ENCODE peak calls at places on chromosomes 12 and 14, in six cellular contexts. Y is naive thymus-derived CD4-positive, alpha-beta T cell; T is PC-9; C is breast epithelium; P is GM12878; H is uterus. J is an unnamed sample.

GRCh38 chr12:113854385-113855136 is 111.6 kb downstream of the RBM19 start:
- DNase-seq in T (no peak), H (no peak), C (no peak), P (no peak), Y (no peak), J (no peak)

GRCh38 chr12:109523504-109523903 is 46.1 kb downstream of the UBE3B start:
- DNase-seq in H (no peak), Y (no peak), T (no peak), P (no peak), C (no peak), J (no peak)

GRCh38 chr12:119990382-119990874 is 1.4 kb downstream of the BICDL1 start:
- DNase-seq in H (no peak), Y (no peak), P (no peak), C (no peak), T (peak; percentile 66), J (no peak)

GRCh38 chr14:77316872-77317271 is 3.8 kb downstream of the POMT2 start:
- DNase-seq in C (no peak), P (no peak), T (no peak), Y (no peak), H (no peak), J (peak; percentile 47)

GRCh38 chr14:104677506-104678332 is 11.7 kb upstream of the INF2 start:
- DNase-seq in C (peak; percentile 72), P (no peak), H (peak; percentile 76), Y (peak; percentile 60), T (peak; percentile 66), J (peak; percentile 84)

GRCh38 chr12:10218021-10218420 is 5.3 kb downstream of the GABARAPL1 start:
- DNase-seq in H (no peak), Y (no peak), P (no peak), C (no peak), T (no peak), J (no peak)

GRCh38 chr12:12704593-12705230 is 8.7 kb upstream of the GPR19 start:
- DNase-seq in C (no peak), P (no peak), T (peak; percentile 83), H (peak; percentile 81), Y (peak; percentile 44), J (peak; percentile 70)

GRCh38 chr12:10354502-10354901 is 35.3 kb downstream of the KLRK1 start:
- DNase-seq in P (no peak), C (no peak), H (no peak), Y (no peak), T (no peak), J (peak; percentile 51)

GRCh38 chr12:116204169-116204568 is 73.3 kb downstream of the MED13L start:
- DNase-seq in C (no peak), H (no peak), P (no peak), Y (no peak), T (no peak), J (no peak)

GRCh38 chr14:101553393-101553792 is 7.9 kb upstream of the DIO3 start:
- DNase-seq in P (no peak), C (no peak), H (no peak), Y (no peak), T (no peak), J (no peak)

GRCh38 chr14:39091716-39092115 is 11.3 kb downstream of the SEC23A start:
- DNase-seq in P (no peak), Y (no peak), C (no peak), T (no peak), H (no peak), J (no peak)

GRCh38 chr12:17215754-17216153 is 609.8 kb upstream of the LMO3 start:
- DNase-seq in H (no peak), T (no peak), P (no peak), C (no peak), Y (no peak), J (no peak)

GRCh38 chr12:52440821-52441319 is 6.7 kb upstream of the KRT75 start:
- DNase-seq in T (peak; percentile 89), C (no peak), Y (no peak), P (no peak), H (no peak), J (no peak)

GRCh38 chr14:54975856-54976255 is 51.0 kb downstream of the WDHD1 start:
- DNase-seq in P (no peak), C (no peak), Y (no peak), T (no peak), H (no peak), J (no peak)

GRCh38 chr12:45315462-45315861 is 99.6 kb downstream of the ANO6 start:
- DNase-seq in H (no peak), P (no peak), C (no peak), Y (no peak), T (no peak), J (no peak)

GRCh38 chr14:36524874-36525745 is 5.1 kb upstream of the NKX2-1 start:
- DNase-seq in H (no peak), Y (no peak), T (no peak), P (no peak), C (no peak), J (peak; percentile 86)

GRCh38 chr12:107912421-107913004 is 138.0 kb downstream of the ASCL4 start:
- DNase-seq in P (no peak), Y (peak; percentile 48), T (no peak), C (peak; percentile 65), H (no peak), J (peak; percentile 80)

GRCh38 chr12:103354403-103354802 is 141.4 kb downstream of the C12orf42 start:
- DNase-seq in P (no peak), Y (no peak), C (no peak), T (no peak), H (no peak), J (no peak)

GRCh38 chr12:20368653-20369163 is 371 bp downstream of the PDE3A start:
- DNase-seq in P (no peak), C (no peak), H (peak; percentile 29), T (no peak), Y (no peak), J (peak; percentile 8)

DNA sequence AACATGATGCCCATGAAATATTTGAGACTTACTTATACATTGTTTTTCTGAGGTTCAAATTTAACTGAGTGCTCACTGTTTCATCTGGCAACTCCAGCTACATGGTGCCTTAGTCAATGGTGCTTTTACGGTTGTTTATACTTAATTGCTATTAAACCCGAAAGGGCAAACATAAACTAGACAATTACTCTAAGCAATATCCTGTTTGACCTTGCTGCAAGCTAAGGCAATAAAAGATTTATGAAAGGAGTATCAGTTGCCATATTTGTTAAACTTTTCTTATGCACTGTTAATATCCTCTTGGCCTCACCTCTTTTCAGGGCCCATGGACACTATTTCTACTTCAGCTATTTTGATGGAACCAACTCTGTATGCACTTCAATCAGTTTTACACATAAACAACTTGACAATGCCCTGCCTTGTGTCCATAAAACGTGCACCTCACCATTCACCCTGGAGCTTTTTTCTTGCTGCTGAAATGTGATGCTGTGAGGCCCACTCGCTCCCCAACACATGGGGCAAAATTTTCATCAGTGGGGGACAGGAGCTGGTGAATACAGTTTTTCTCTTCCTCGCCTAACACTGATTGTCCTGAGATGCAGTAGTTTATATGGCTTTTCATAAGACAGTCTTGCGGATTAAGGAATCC is 64.1 kb upstream of the HIF1A start:
- DNase-seq in Y (no peak), H (no peak), P (no peak), T (no peak), C (no peak), J (no peak)
- H3K27ac ChIP-seq in Y (no peak overlapping the region), H (no peak overlapping the region), P (no peak overlapping the region), T (no peak overlapping the region), C (no peak overlapping the region), J (no peak overlapping the region)

GRCh38 chr14:67908061-67908767 is 88.6 kb downstream of the RAD51B start:
- DNase-seq in T (no peak), C (no peak), P (no peak), Y (no peak), H (peak; percentile 60), J (no peak)

GRCh38 chr14:67916430-67916829 is 96.9 kb downstream of the RAD51B start:
- DNase-seq in H (no peak), T (no peak), Y (no peak), C (no peak), P (no peak), J (no peak)

GRCh38 chr14:67911506-67911905 is 91.9 kb downstream of the RAD51B start:
- DNase-seq in P (no peak), T (no peak), H (no peak), Y (no peak), C (no peak), J (no peak)
- H3K4me1 ChIP-seq in P (no peaks in the 10 kb centered on the region), T (no peaks in the 10 kb centered on the region), H (no peaks in the 10 kb centered on the region), Y (no peaks in the 10 kb centered on the region), C (no peaks in the 10 kb centered on the region), J (no peaks in the 10 kb centered on the region)

GRCh38 chr14:46490150-46490769 is 161.3 kb downstream of the RPL10L start:
- DNase-seq in C (no peak), H (no peak), T (peak; percentile 45), Y (no peak), P (peak; percentile 52), J (no peak)
- H3K9me3 ChIP-seq in C (no peaks in the 10 kb centered on the region), H (no peaks in the 10 kb centered on the region), T (no peaks in the 10 kb centered on the region), Y (peaks cover 3% of the 10 kb centered on the region), P (no peaks in the 10 kb centered on the region), J (no peaks in the 10 kb centered on the region)

GRCh38 chr14:100072783-100073346 is 7.6 kb downstream of the EVL start:
- DNase-seq in P (no peak), T (peak; percentile 53), H (no peak), C (peak; percentile 77), Y (peak; percentile 67), J (peak; percentile 59)
- H3K27ac ChIP-seq in P (peak overlapping the region; percentile 73), T (no peak overlapping the region), H (no peak overlapping the region), C (peak overlapping the region; percentile 90), Y (peak overlapping the region; percentile 98), J (no peak overlapping the region)

DNA sequence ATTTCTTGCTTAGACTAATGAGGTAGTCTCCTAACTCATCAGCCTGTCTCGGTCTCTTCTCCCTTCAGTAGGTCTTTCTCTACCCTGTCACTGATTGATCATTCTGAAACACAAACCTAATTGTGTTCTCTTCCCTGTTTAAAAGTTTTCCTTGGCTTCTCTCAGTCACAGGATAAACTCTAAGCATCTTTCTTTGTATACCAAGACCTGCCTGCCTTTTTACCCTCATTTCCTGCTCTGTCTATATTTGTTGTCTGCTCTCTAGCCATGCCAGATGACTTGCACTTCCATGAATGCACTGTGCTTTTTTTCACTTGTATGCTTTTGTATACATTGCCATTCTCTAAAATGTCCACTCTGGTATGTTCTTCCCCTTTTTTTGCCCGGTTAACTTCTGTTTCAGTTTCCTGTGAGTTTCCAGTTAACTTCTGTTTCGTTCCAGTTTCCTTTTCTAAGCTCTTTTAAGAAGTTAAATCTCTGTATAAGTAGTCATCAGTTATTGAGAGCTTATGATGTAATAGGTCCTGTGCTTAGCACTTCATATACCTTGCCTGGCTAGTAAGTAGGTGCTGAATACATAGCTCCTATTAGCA is 12.8 kb downstream of the DIP2B start:
- DNase-seq in H (no peak), T (no peak), Y (no peak), P (peak; percentile 84), C (no peak), J (no peak)
- H3K4me1 ChIP-seq in H (no peaks in the 10 kb centered on the region), T (peaks cover 8% of the 10 kb centered on the region), Y (peaks cover 19% of the 10 kb centered on the region), P (peaks cover 66% of the 10 kb centered on the region), C (no peaks in the 10 kb centered on the region), J (peaks cover 17% of the 10 kb centered on the region)

DNA sequence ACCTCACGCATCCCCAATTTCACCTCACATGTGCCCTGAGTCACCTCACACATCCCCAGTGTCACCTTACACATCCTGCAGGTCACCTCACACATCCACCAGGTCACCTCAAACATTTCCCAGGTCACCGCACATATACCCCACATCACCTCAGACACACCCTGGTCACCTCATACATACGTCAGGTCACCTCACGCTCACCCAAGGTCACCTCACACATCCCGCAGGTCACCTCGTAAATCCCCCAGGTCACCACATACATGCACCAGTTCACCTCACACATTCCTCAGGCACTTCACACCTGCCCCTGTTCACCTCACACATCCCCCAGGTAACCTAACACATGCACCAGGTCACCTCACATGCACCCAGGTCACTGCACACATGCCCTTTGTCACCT is 864.0 kb downstream of the TMEM121 start:
- DNase-seq in H (no peak), T (no peak), P (no peak), Y (no peak), C (no peak), J (no peak)
- H3K9me3 ChIP-seq in H (no peaks in the 10 kb centered on the region), T (no peaks in the 10 kb centered on the region), P (no peaks in the 10 kb centered on the region), Y (no peaks in the 10 kb centered on the region), C (no peaks in the 10 kb centered on the region), J (no peaks in the 10 kb centered on the region)

J was measured in thyroid gland.